ENCODE peak calls at places on chromosomes 1 and 21, in four cellular contexts. C is fibroblast of lung, V is K562, R is HCT116. S is an unnamed sample.

GRCh38 chr1:217953922-217954321 is 322.8 kb downstream of the SPATA17 start:
- DNase-seq in R (no peak), C (no peak), V (no peak), S (peak)

GRCh38 chr1:79711001-79711431 is 704.5 kb upstream of the ADGRL4 start:
- DNase-seq in R (no peak), C (peak), V (no peak), S (no peak)

GRCh38 chr21:38956791-38957571 is 151.3 kb downstream of the ETS2 start:
- DNase-seq in C (peak), V (no peak), R (no peak), S (no peak)

GRCh38 chr1:7616076-7616833 is 154.8 kb upstream of the VAMP3 start:
- DNase-seq in V (peak), R (no peak), C (peak), S (no peak)

GRCh38 chr21:15826147-15826780 is 96.5 kb downstream of the USP25 start:
- DNase-seq in C (peak), V (peak), R (peak), S (no peak)

GRCh38 chr1:31792116-31792515 is 23.7 kb downstream of the SPOCD1 start:
- DNase-seq in V (no peak), R (no peak), C (no peak), S (no peak)

GRCh38 chr1:154352245-154352580 is 26.9 kb downstream of the ATP8B2 start:
- DNase-seq in C (no peak), V (no peak), R (no peak), S (no peak)

GRCh38 chr1:157197906-157198435 is 59.8 kb upstream of the ETV3 start:
- DNase-seq in C (no peak), V (no peak), R (no peak), S (no peak)

GRCh38 chr1:211828584-211829342 is 1.8 kb downstream of the LPGAT1 start:
- DNase-seq in C (peak), R (no peak), V (no peak), S (no peak)

GRCh38 chr1:228650141-228650540 is 85.1 kb upstream of the RHOU start:
- DNase-seq in C (no peak), V (no peak), R (no peak), S (no peak)

GRCh38 chr1:228646717-228647522 is 88.4 kb upstream of the RHOU start:
- DNase-seq in C (peak), R (no peak), V (peak), S (no peak)

GRCh38 chr1:228648647-228649383 is 86.5 kb upstream of the RHOU start:
- DNase-seq in C (no peak), R (no peak), V (no peak), S (no peak)

GRCh38 chr1:228650946-228651345 is 84.3 kb upstream of the RHOU start:
- DNase-seq in V (no peak), C (no peak), R (no peak), S (no peak)

GRCh38 chr1:228647523-228648444 is 87.5 kb upstream of the RHOU start:
- DNase-seq in C (peak), R (peak), V (peak), S (peak)
- TF ChIP-seq EZH2 in C (peak), R (no peak), V (no peak), S (no peak)

GRCh38 chr21:37363936-37364335 is 2.6 kb upstream of the DYRK1A start:
- DNase-seq in R (no peak), V (no peak), C (no peak), S (no peak)

GRCh38 chr21:37357691-37358090 is 8.9 kb upstream of the DYRK1A start:
- DNase-seq in C (no peak), R (no peak), V (no peak), S (no peak)

GRCh38 chr21:37356710-37357109 is 9.9 kb upstream of the DYRK1A start:
- DNase-seq in V (peak), C (no peak), R (no peak), S (no peak)

GRCh38 chr21:37358392-37358791 is 8.2 kb upstream of the DYRK1A start:
- DNase-seq in C (no peak), R (no peak), V (no peak), S (no peak)
- H2AFZ ChIP-seq in C (no peak), R (no peak), V (peak), S (no peak)

GRCh38 chr1:34781071-34781843 is at the start of gene GJB3:
- DNase-seq in V (peak), C (peak), R (no peak), S (no peak)
- TF ChIP-seq EZH2 in V (peak), C (peak), R (no peak), S (no peak)

GRCh38 chr1:17966341-17966740 is 141.3 kb upstream of the IGSF21 start:
- DNase-seq in V (no peak), R (no peak), C (no peak), S (no peak)

GRCh38 chr1:17970757-17971156 is 136.8 kb upstream of the IGSF21 start:
- DNase-seq in C (no peak), R (no peak), V (no peak), S (no peak)

GRCh38 chr1:17967623-17968022 is 140.0 kb upstream of the IGSF21 start:
- DNase-seq in C (no peak), R (no peak), V (no peak), S (no peak)

GRCh38 chr1:17965515-17966100 is 142.0 kb upstream of the IGSF21 start:
- DNase-seq in C (no peak), V (no peak), R (no peak), S (no peak)
- H2AFZ ChIP-seq in C (no peak), V (no peak), R (no peak), S (no peak)

GRCh38 chr1:247110627-247111258 is 6.6 kb upstream of the ZNF669 start:
- DNase-seq in C (peak), V (peak), R (no peak), S (no peak)
- TF ChIP-seq EZH2 in C (no peak), V (no peak), R (no peak), S (peak)

GRCh38 chr1:223620297-223620900 is 45.1 kb downstream of the CAPN8 start:
- DNase-seq in C (no peak), V (no peak), R (no peak), S (no peak)
- H2AFZ ChIP-seq in C (no peak), V (no peak), R (no peak), S (no peak)

GRCh38 chr1:241424480-241424971 is 67.5 kb upstream of the RGS7 start:
- DNase-seq in R (no peak), V (no peak), C (no peak), S (no peak)
- TF ChIP-seq EZH2 in R (no peak), V (no peak), C (no peak), S (no peak)